ENCODE peak calls at places on chromosomes 2 and 18, in ten cellular contexts. S is breast epithelium; Y is adrenal gland; R is fibroblast of lung; Z is CD8-positive, alpha-beta T cell; Q is uterus; D is transverse colon; U is neural progenitor cell; E is H1; L is HL-60. C is an unnamed sample.

GRCh38 chr2:151391436-151391835 is 18.3 kb upstream of the RIF1 start:
- DNase-seq in S (no peak), Y (no peak), R (no peak), Z (no peak), Q (no peak), D (no peak), U (no peak), E (no peak), L (no peak), C (no peak)

GRCh38 chr2:42147641-42148274 is 21.4 kb upstream of the EML4 start:
- DNase-seq in S (no peak), Y (no peak), R (peak), Z (no peak), Q (no peak), D (no peak), U (no peak), E (no peak), L (no peak), C (no peak)

GRCh38 chr2:183284606-183285005 is 160.4 kb downstream of the NUP35 start:
- DNase-seq in S (no peak), Y (no peak), R (peak), Z (no peak), Q (no peak), D (no peak), U (no peak), E (no peak), L (no peak), C (no peak)

GRCh38 chr2:231460073-231460861 is 4.0 kb downstream of the NCL start:
- DNase-seq in S (no peak), Y (no peak), R (no peak), Z (no peak), Q (no peak), D (no peak), U (no peak), E (no peak), L (peak), C (no peak)

GRCh38 chr2:54634564-54635511 is 88.6 kb upstream of the EML6 start:
- DNase-seq in S (no peak), Y (peak), R (peak), Z (peak), Q (peak), D (peak), U (no peak), E (peak), L (no peak), C (no peak)

GRCh38 chr2:55618649-55619055 is 1.2 kb upstream of the PPP4R3B start:
- DNase-seq in S (no peak), Y (peak), R (peak), Z (peak), Q (peak), D (peak), U (peak), E (no peak), L (peak), C (peak)

GRCh38 chr2:168336786-168337388 is 89.5 kb upstream of the STK39 start:
- DNase-seq in S (peak), Y (peak), R (no peak), Z (peak), Q (no peak), D (peak), U (peak), E (peak), L (no peak), C (peak)

GRCh38 chr2:15777795-15778371 is 162.5 kb upstream of the MYCN start:
- DNase-seq in S (no peak), Y (no peak), R (no peak), Z (no peak), Q (no peak), D (no peak), U (no peak), E (no peak), L (no peak), C (no peak)

GRCh38 chr18:61091379-61091778 is 241.9 kb upstream of the CDH20 start:
- DNase-seq in S (no peak), Y (no peak), R (no peak), Z (no peak), Q (no peak), D (no peak), U (no peak), E (no peak), L (no peak), C (no peak)

GRCh38 chr18:76486029-76486428 is 9.0 kb downstream of the ZNF516 start:
- DNase-seq in S (no peak), Y (no peak), R (no peak), Z (no peak), Q (no peak), D (no peak), U (no peak), E (no peak), L (no peak), C (no peak)

GRCh38 chr2:58289029-58289428 is 47.9 kb upstream of the FANCL start:
- DNase-seq in S (no peak), Y (no peak), R (peak), Z (no peak), Q (no peak), D (no peak), U (no peak), E (no peak), L (no peak), C (no peak)

GRCh38 chr18:67705748-67706147 is 189.2 kb upstream of the DSEL start:
- DNase-seq in S (no peak), Y (no peak), R (no peak), Z (no peak), Q (no peak), D (no peak), U (peak), E (no peak), L (no peak), C (no peak)

GRCh38 chr2:54558188-54558975 is 102.3 kb downstream of the SPTBN1 start:
- DNase-seq in S (peak), Y (peak), R (peak), Z (peak), Q (peak), D (peak), U (peak), E (peak), L (peak), C (peak)

GRCh38 chr2:30273574-30273929 is 42.2 kb downstream of the LBH start:
- DNase-seq in S (no peak), Y (no peak), R (no peak), Z (no peak), Q (no peak), D (no peak), U (no peak), E (no peak), L (no peak), C (no peak)

GRCh38 chr18:28065031-28065792 is 111.7 kb downstream of the CDH2 start:
- DNase-seq in S (no peak), Y (no peak), R (peak), Z (no peak), Q (no peak), D (no peak), U (peak), E (no peak), L (no peak), C (no peak)

GRCh38 chr2:175074478-175074877 is 69.3 kb upstream of the CHN1 start:
- DNase-seq in S (no peak), Y (no peak), R (no peak), Z (no peak), Q (no peak), D (no peak), U (no peak), E (no peak), L (no peak), C (no peak)

GRCh38 chr2:180474716-180475115 is 467.6 kb upstream of the CWC22 start:
- DNase-seq in S (no peak), Y (no peak), R (no peak), Z (no peak), Q (no peak), D (no peak), U (no peak), E (no peak), L (no peak), C (no peak)

GRCh38 chr2:239193925-239194687 is 206.7 kb downstream of the HDAC4 start:
- DNase-seq in S (peak), Y (no peak), R (no peak), Z (no peak), Q (peak), D (no peak), U (peak), E (no peak), L (no peak), C (no peak)

GRCh38 chr18:49778826-49779465 is 34.4 kb downstream of the ACAA2 start:
- DNase-seq in S (no peak), Y (no peak), R (peak), Z (no peak), Q (no peak), D (no peak), U (no peak), E (no peak), L (no peak), C (no peak)

GRCh38 chr2:219406861-219407230 is 11.3 kb upstream of the DES start:
- DNase-seq in S (no peak), Y (no peak), R (peak), Z (no peak), Q (peak), D (peak), U (no peak), E (no peak), L (no peak), C (no peak)

GRCh38 chr2:54083440-54083839 is 32.0 kb upstream of the ACYP2 start:
- DNase-seq in S (no peak), Y (no peak), R (peak), Z (no peak), Q (no peak), D (no peak), U (no peak), E (no peak), L (no peak), C (no peak)

GRCh38 chr2:201327678-201328077 is 29.5 kb downstream of the FLACC1 start:
- DNase-seq in S (no peak), Y (no peak), R (peak), Z (no peak), Q (no peak), D (no peak), U (no peak), E (no peak), L (no peak), C (no peak)

GRCh38 chr2:238945433-238946150 is 97.7 kb downstream of the TWIST2 start:
- DNase-seq in S (no peak), Y (peak), R (peak), Z (no peak), Q (peak), D (peak), U (peak), E (peak), L (no peak), C (no peak)

GRCh38 chr2:16682431-16683130 is 16.9 kb upstream of the CYRIA start:
- DNase-seq in S (no peak), Y (no peak), R (no peak), Z (no peak), Q (peak), D (no peak), U (no peak), E (no peak), L (no peak), C (no peak)

GRCh38 chr2:10303634-10304378 is 1.1 kb downstream of the HPCAL1 start:
- DNase-seq in S (no peak), Y (peak), R (peak), Z (peak), Q (peak), D (peak), U (peak), E (no peak), L (no peak), C (peak)

GRCh38 chr2:120397362-120397811 is 51.5 kb downstream of the INHBB start:
- DNase-seq in S (peak), Y (no peak), R (peak), Z (no peak), Q (no peak), D (no peak), U (no peak), E (no peak), L (no peak), C (no peak)

GRCh38 chr2:23351388-23352141 is 33.4 kb upstream of the KLHL29 start:
- DNase-seq in S (peak), Y (peak), R (peak), Z (peak), Q (peak), D (peak), U (peak), E (peak), L (no peak), C (peak)

GRCh38 chr18:48139427-48140347 is 209.2 kb upstream of the SMAD2 start:
- DNase-seq in S (peak), Y (peak), R (no peak), Z (no peak), Q (no peak), D (peak), U (no peak), E (no peak), L (no peak), C (peak)

GRCh38 chr2:28054916-28055315 is 164.4 kb downstream of the BABAM2 start:
- DNase-seq in S (no peak), Y (no peak), R (no peak), Z (no peak), Q (no peak), D (no peak), U (no peak), E (no peak), L (no peak), C (no peak)

GRCh38 chr2:96157649-96158553 is 12.7 kb upstream of the DUSP2 start:
- DNase-seq in S (no peak), Y (no peak), R (peak), Z (peak), Q (no peak), D (no peak), U (no peak), E (no peak), L (peak), C (no peak)

GRCh38 chr2:80454628-80455027 is 150.1 kb upstream of the LRRTM1 start:
- DNase-seq in S (no peak), Y (no peak), R (no peak), Z (no peak), Q (no peak), D (no peak), U (no peak), E (no peak), L (no peak), C (no peak)

GRCh38 chr2:28368417-28368798 is 24.2 kb upstream of the FOSL2 start:
- DNase-seq in S (no peak), Y (no peak), R (no peak), Z (no peak), Q (no peak), D (no peak), U (no peak), E (no peak), L (no peak), C (no peak)

GRCh38 chr2:143736904-143737303 is 607.7 kb downstream of the ARHGAP15 start:
- DNase-seq in S (no peak), Y (no peak), R (no peak), Z (no peak), Q (no peak), D (no peak), U (no peak), E (no peak), L (no peak), C (no peak)

GRCh38 chr2:20609349-20609994 is 41.4 kb downstream of the HS1BP3 start:
- DNase-seq in S (peak), Y (peak), R (peak), Z (no peak), Q (peak), D (peak), U (no peak), E (no peak), L (no peak), C (no peak)

GRCh38 chr18:12477606-12478005 is 69.9 kb downstream of the PRELID3A start:
- DNase-seq in S (no peak), Y (no peak), R (no peak), Z (peak), Q (no peak), D (no peak), U (no peak), E (no peak), L (no peak), C (no peak)

DNA sequence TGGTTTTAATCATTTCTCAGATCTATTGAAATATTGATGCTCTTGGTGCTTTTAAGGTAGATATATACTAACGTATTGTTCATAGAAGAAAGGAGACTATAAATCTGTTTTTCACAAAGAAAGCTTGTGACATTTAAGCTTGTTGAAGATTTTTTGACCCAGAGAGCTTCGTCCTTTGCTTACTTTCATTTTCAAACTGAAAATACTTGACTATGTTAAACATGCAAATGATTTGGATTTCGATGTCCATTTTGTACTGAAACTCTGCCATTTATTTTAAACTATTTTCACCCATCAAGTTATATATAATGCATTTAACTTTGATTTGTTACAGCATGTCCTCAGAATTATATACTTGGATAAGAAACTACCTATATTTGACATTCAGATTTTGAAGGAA is 85.2 kb downstream of the SLC4A10 start:
- DNase-seq in S (no peak), Y (no peak), R (no peak), Z (no peak), Q (no peak), D (no peak), U (no peak), E (no peak), L (no peak), C (no peak)
- H3K4me3 ChIP-seq in S (peak), Y (no peak), R (peak), Z (no peak), Q (no peak), D (no peak), U (no peak), E (no peak), L (no peak), C (no peak)

GRCh38 chr2:44053456-44053855 is 57.7 kb upstream of the LRPPRC start:
- DNase-seq in S (no peak), Y (no peak), R (no peak), Z (no peak), Q (no peak), D (no peak), U (no peak), E (no peak), L (no peak), C (no peak)

GRCh38 chr2:44053052-44053451 is 57.3 kb upstream of the LRPPRC start:
- DNase-seq in S (no peak), Y (no peak), R (no peak), Z (no peak), Q (no peak), D (no peak), U (no peak), E (no peak), L (no peak), C (no peak)

GRCh38 chr2:44055229-44055628 is 59.4 kb upstream of the LRPPRC start:
- DNase-seq in S (no peak), Y (no peak), R (no peak), Z (no peak), Q (no peak), D (no peak), U (no peak), E (no peak), L (no peak), C (no peak)

GRCh38 chr2:44055664-44056063 is 59.9 kb upstream of the LRPPRC start:
- DNase-seq in S (no peak), Y (no peak), R (no peak), Z (no peak), Q (no peak), D (no peak), U (no peak), E (no peak), L (no peak), C (no peak)

DNA sequence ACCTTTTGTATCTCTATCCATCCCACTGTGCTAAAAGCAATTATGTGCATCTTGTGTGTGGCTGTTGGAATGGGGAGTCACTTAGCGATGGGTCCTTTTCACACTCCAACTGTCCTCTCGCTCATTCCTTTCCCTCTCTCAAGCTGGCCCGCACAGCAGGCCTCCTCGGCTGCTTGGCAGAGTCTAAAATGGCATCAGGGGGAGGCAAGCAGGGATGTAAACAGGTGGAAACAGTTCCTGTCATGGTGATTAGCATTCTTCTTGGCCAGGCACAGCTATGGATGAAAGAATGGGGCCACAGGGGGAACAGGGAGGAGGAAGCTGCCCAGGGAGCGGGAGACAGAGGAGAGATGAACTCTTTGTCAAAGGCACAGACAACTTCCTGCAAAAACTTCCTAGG is 56.2 kb upstream of the LRPPRC start:
- DNase-seq in S (no peak), Y (no peak), R (no peak), Z (no peak), Q (no peak), D (no peak), U (peak), E (no peak), L (no peak), C (no peak)
- H3K27ac ChIP-seq in S (no peak), Y (no peak), R (no peak), Z (no peak), Q (no peak), D (no peak), U (peak), E (no peak), L (no peak), C (no peak)

DNA sequence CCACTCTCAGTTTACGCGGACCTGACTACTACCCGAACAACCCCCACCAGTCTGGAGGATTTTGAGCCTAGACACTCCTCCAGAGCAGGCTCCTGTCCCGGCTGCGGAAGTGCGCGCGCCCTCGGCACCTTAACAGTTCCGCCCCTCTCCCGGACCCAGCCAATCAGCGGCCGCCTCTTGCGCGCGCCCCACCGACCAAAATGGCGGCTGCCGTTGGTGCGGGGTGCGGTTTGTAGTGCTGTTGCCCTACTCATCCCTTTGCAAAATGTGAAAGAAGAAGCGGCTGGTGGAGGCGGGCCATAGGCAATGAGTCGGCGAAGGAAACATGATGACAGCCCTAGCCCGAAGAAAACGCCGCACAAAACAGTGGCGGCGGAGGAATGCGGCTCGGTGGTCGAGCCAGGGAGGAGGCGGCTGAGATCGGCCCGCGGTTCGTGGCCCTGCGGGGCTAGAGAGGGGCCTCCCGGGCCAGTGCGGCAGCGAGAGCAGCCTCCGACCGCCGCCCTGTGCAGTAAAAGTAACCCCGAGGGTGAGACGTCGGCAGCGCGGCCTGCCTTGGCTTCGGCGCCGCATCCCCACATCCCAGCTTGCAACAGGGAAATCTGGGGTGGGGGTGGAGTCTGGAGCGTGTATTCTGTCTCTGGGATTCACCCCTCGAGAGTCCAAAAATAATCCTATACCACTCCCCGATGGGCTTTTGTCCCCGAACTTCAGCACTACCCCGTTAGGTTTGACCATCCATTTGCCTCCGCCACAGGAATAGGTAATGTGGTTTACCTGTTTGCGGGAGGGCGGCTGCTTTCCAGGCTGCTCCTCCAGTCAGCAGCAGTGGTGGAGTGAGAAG is at the start of gene ETAA1:
- DNase-seq in S (peak), Y (peak), R (peak), Z (peak), Q (peak), D (peak), U (peak), E (peak), L (peak), C (peak)
- TF ChIP-seq CTCF in S (no peak), Y (no peak), R (no peak), Z (no peak), Q (no peak), D (no peak), U (no peak), E (no peak), L (no peak), C (no peak)

GRCh38 chr2:241517297-241517696 is 8.9 kb upstream of the STK25 start:
- DNase-seq in S (no peak), Y (no peak), R (no peak), Z (no peak), Q (no peak), D (no peak), U (no peak), E (no peak), L (no peak), C (no peak)
- H3K4me3 ChIP-seq in S (no peak), Y (no peak), R (no peak), Z (no peak), Q (no peak), D (no peak), U (no peak), E (no peak), L (no peak), C (no peak)

GRCh38 chr2:36058076-36058475 is 297.5 kb upstream of the CRIM1 start:
- DNase-seq in S (no peak), Y (no peak), R (no peak), Z (no peak), Q (no peak), D (no peak), U (no peak), E (no peak), L (no peak), C (no peak)

GRCh38 chr2:36058953-36059352 is 296.6 kb upstream of the CRIM1 start:
- DNase-seq in S (no peak), Y (no peak), R (no peak), Z (no peak), Q (no peak), D (no peak), U (no peak), E (no peak), L (peak), C (no peak)

GRCh38 chr2:36060133-36060532 is 295.4 kb upstream of the CRIM1 start:
- DNase-seq in S (no peak), Y (no peak), R (no peak), Z (no peak), Q (no peak), D (no peak), U (no peak), E (no peak), L (no peak), C (no peak)

GRCh38 chr2:36059684-36060083 is 295.9 kb upstream of the CRIM1 start:
- DNase-seq in S (no peak), Y (no peak), R (no peak), Z (no peak), Q (no peak), D (no peak), U (no peak), E (no peak), L (peak), C (no peak)
- H3K27ac ChIP-seq in S (no peak), Y (no peak), R (no peak), Z (no peak), Q (no peak), D (peak), U (no peak), E (no peak), L (peak), C (no peak)